ENCODE peak calls at places on chromosome 16, in ten cellular contexts. C, E, Q, J, F, Y, K, Z, W and N are unnamed samples.

GRCh38 chr16:87317766-87318121 is 552 bp upstream of the C16orf95 start:
- DNase-seq in C (peak; percentile 51), E (peak; percentile 50), Q (peak; percentile 71), J (peak; percentile 67), F (peak; percentile 42), Y (no peak), K (peak; percentile 73), Z (peak; percentile 60), W (peak; percentile 49), N (peak; percentile 88)

GRCh38 chr16:84841787-84842300 is 22.1 kb downstream of the CRISPLD2 start:
- DNase-seq in C (no peak), E (no peak), Q (no peak), J (peak; percentile 73), F (no peak), Y (no peak), K (peak; percentile 83), Z (no peak), W (no peak), N (no peak)

GRCh38 chr16:85995591-85996461 is 96.9 kb downstream of the IRF8 start:
- DNase-seq in C (no peak), E (no peak), Q (no peak), J (no peak), F (no peak), Y (no peak), K (no peak), Z (no peak), W (no peak), N (no peak)

GRCh38 chr16:87278191-87279093 is 38.8 kb downstream of the C16orf95 start:
- DNase-seq in C (peak; percentile 36), E (peak; percentile 77), Q (peak; percentile 72), J (peak; percentile 77), F (peak; percentile 56), Y (peak; percentile 76), K (peak; percentile 75), Z (peak; percentile 91), W (peak; percentile 79), N (peak; percentile 76)

GRCh38 chr16:22216191-22216831 is 10.2 kb downstream of the EEF2K start:
- DNase-seq in C (no peak), E (peak; percentile 68), Q (no peak), J (no peak), F (no peak), Y (no peak), K (no peak), Z (no peak), W (no peak), N (peak; percentile 85)

GRCh38 chr16:6977906-6978305 is 354.7 kb upstream of the RBFOX1 start:
- DNase-seq in C (no peak), E (no peak), Q (no peak), J (no peak), F (no peak), Y (no peak), K (no peak), Z (no peak), W (no peak), N (no peak)

GRCh38 chr16:11157143-11157542 is 98.9 kb downstream of the SOCS1 start:
- DNase-seq in C (no peak), E (no peak), Q (no peak), J (no peak), F (no peak), Y (no peak), K (no peak), Z (no peak), W (no peak), N (no peak)

GRCh38 chr16:19294156-19294649 is 8.7 kb downstream of the CLEC19A start:
- DNase-seq in C (peak; percentile 14), E (no peak), Q (peak; percentile 79), J (peak; percentile 14), F (peak; percentile 52), Y (peak; percentile 56), K (peak; percentile 37), Z (no peak), W (peak; percentile 46), N (no peak)

GRCh38 chr16:30604316-30604947 is 5.8 kb downstream of the ZNF689 start:
- DNase-seq in C (no peak), E (no peak), Q (no peak), J (no peak), F (no peak), Y (no peak), K (no peak), Z (no peak), W (no peak), N (no peak)
- TF ChIP-seq POLR2A in C (no peak), E (no peak), Q (no peak), J (no peak), F (no peak), Y (no peak), K (no peak), Z (no peak), W (no peak), N (no peak)

GRCh38 chr16:23394141-23394540 is 58.8 kb downstream of the COG7 start:
- DNase-seq in C (no peak), E (no peak), Q (no peak), J (no peak), F (no peak), Y (no peak), K (no peak), Z (no peak), W (no peak), N (no peak)
- TF ChIP-seq POLR2A in C (no peak), E (no peak), Q (no peak), J (no peak), F (no peak), Y (no peak), K (no peak), Z (no peak), W (no peak), N (no peak)

GRCh38 chr16:56632160-56632847 is at the start of gene MT1M:
- DNase-seq in C (peak; percentile 40), E (no peak), Q (no peak), J (peak; percentile 69), F (peak; percentile 46), Y (peak; percentile 57), K (peak; percentile 43), Z (no peak), W (no peak), N (no peak)
- TF ChIP-seq POLR2A in C (peak; percentile 30), E (no peak), Q (no peak), J (peak; percentile 74), F (no peak), Y (no peak), K (peak; percentile 81), Z (no peak), W (no peak), N (no peak)

GRCh38 chr16:69309316-69309715 is 1.8 kb upstream of the VPS4A start:
- DNase-seq in C (no peak), E (no peak), Q (no peak), J (no peak), F (no peak), Y (no peak), K (no peak), Z (no peak), W (no peak), N (no peak)

GRCh38 chr16:69310479-69311114 is 553 bp upstream of the VPS4A start:
- DNase-seq in C (no peak), E (no peak), Q (peak; percentile 22), J (no peak), F (no peak), Y (no peak), K (no peak), Z (no peak), W (no peak), N (no peak)

GRCh38 chr16:69311533-69312388 is 611 bp downstream of the VPS4A start:
- DNase-seq in C (no peak), E (no peak), Q (peak; percentile 42), J (peak; percentile 45), F (no peak), Y (no peak), K (peak; percentile 46), Z (peak; percentile 56), W (peak; percentile 58), N (peak; percentile 79)

GRCh38 chr16:69313469-69313868 is 2.3 kb downstream of the VPS4A start:
- DNase-seq in C (no peak), E (no peak), Q (no peak), J (no peak), F (no peak), Y (no peak), K (no peak), Z (no peak), W (no peak), N (no peak)

GRCh38 chr16:69311115-69311532 is at the start of gene VPS4A:
- DNase-seq in C (peak; percentile 96), E (peak; percentile 94), Q (peak; percentile 97), J (peak; percentile 98), F (peak; percentile 95), Y (peak; percentile 96), K (peak; percentile 98), Z (peak; percentile 80), W (peak; percentile 93), N (peak; percentile 97)
- TF ChIP-seq POLR2A in C (peak; percentile 72), E (peak; percentile 70), Q (peak; percentile 85), J (peak; percentile 44), F (no peak), Y (no peak), K (no peak), Z (peak; percentile 69), W (peak; percentile 76), N (peak; percentile 77)

GRCh38 chr16:48617104-48617503 is 7.1 kb upstream of the N4BP1 start:
- DNase-seq in C (no peak), E (no peak), Q (no peak), J (no peak), F (no peak), Y (no peak), K (no peak), Z (no peak), W (no peak), N (no peak)

GRCh38 chr16:48619547-48619946 is 9.6 kb upstream of the N4BP1 start:
- DNase-seq in C (no peak), E (no peak), Q (no peak), J (no peak), F (no peak), Y (no peak), K (no peak), Z (no peak), W (no peak), N (peak; percentile 18)

GRCh38 chr16:48620445-48620844 is 10.5 kb upstream of the N4BP1 start:
- DNase-seq in C (no peak), E (no peak), Q (no peak), J (no peak), F (no peak), Y (no peak), K (no peak), Z (no peak), W (no peak), N (no peak)

GRCh38 chr16:48616571-48616970 is 6.6 kb upstream of the N4BP1 start:
- DNase-seq in C (no peak), E (no peak), Q (no peak), J (no peak), F (no peak), Y (no peak), K (no peak), Z (no peak), W (no peak), N (no peak)

GRCh38 chr16:48617711-48618148 is 7.8 kb upstream of the N4BP1 start:
- DNase-seq in C (peak; percentile 28), E (peak; percentile 63), Q (no peak), J (peak; percentile 55), F (no peak), Y (peak; percentile 82), K (no peak), Z (no peak), W (no peak), N (no peak)
- TF ChIP-seq POLR2A in C (no peak), E (no peak), Q (no peak), J (no peak), F (no peak), Y (no peak), K (no peak), Z (no peak), W (no peak), N (no peak)